ENCODE peak calls at places on chromosomes 16 and 17, in ten cellular contexts. J is sciatic nerve; A is stimulated activated effector memory CD8-positive, alpha-beta T cell treated with anti-CD3 and anti-CD28 coated beads, Interleukin-12 subunit alpha, Interleukin-12 subunit beta, amount 100 ng/mL, for 72 hours; B is stimulated activated CD4-positive, alpha-beta T cell treated with anti-CD3 and anti-CD28 coated beads, Interleukin-1b, Interleukin-23, amount 100 ng/mL, for 24 hours; O is esophagus muscularis mucosa; F is SW480; Z is anterior cingulate cortex; L is skeletal muscle cell; I is T-helper 9 cell; Y is fibroblast of mammary gland. H is an unnamed sample.
A peak's percentile ranks its signal among the peaks of the same experiment; 100 is the strongest.

GRCh38 chr16:53515259-53515658 is 12.2 kb upstream of the AKTIP start:
- DNase-seq in L (no peak), A (no peak), Z (no peak), F (no peak), Y (peak; percentile 62), I (no peak), O (no peak), B (no peak), J (no peak), H (no peak)

GRCh38 chr16:31269541-31269940 is 9.8 kb downstream of the ITGAM start:
- DNase-seq in A (no peak), F (no peak), O (no peak), Z (no peak), I (no peak), Y (no peak), J (no peak), B (no peak), L (no peak), H (no peak)

GRCh38 chr17:80430446-80431245 is 15.7 kb downstream of the ENDOV start:
- DNase-seq in J (no peak), A (no peak), Z (no peak), O (no peak), I (no peak), F (no peak), B (no peak), L (no peak), Y (no peak), H (no peak)

GRCh38 chr17:18966831-18967624 is 15.1 kb downstream of the SLC5A10 start:
- DNase-seq in F (no peak), A (no peak), Y (peak; percentile 19), B (no peak), J (no peak), I (no peak), O (no peak), Z (no peak), L (no peak), H (no peak)

GRCh38 chr16:82043680-82044584 is 8.9 kb downstream of the HSD17B2 start:
- DNase-seq in L (no peak), J (no peak), I (no peak), F (no peak), B (no peak), Y (peak; percentile 52), A (no peak), O (no peak), Z (no peak), H (no peak)

GRCh38 chr17:81929253-81930141 is 2.0 kb upstream of the MAFG start:
- DNase-seq in J (no peak), I (no peak), Z (no peak), F (no peak), A (no peak), L (no peak), B (no peak), Y (no peak), O (no peak), H (no peak)

GRCh38 chr16:88519240-88519639 is 51.0 kb upstream of the ZC3H18 start:
- DNase-seq in I (no peak), Y (no peak), Z (no peak), B (no peak), O (no peak), J (no peak), L (no peak), F (no peak), A (no peak), H (no peak)

GRCh38 chr17:18954321-18954720 is 2.4 kb downstream of the SLC5A10 start:
- DNase-seq in A (no peak), I (no peak), B (no peak), Z (no peak), O (no peak), F (no peak), Y (no peak), J (no peak), L (no peak), H (no peak)

GRCh38 chr16:67977469-67978227 is 2.7 kb downstream of the DPEP3 start:
- DNase-seq in L (no peak), O (no peak), A (no peak), J (no peak), B (no peak), F (no peak), Y (no peak), I (no peak), Z (no peak), H (no peak)

GRCh38 chr16:3706253-3707145 is 10.8 kb downstream of the TRAP1 start:
- DNase-seq in A (no peak), L (no peak), F (no peak), Z (no peak), J (no peak), I (no peak), B (no peak), Y (no peak), O (no peak), H (no peak)

GRCh38 chr16:70800306-70800705 is 652 bp downstream of the VAC14 start:
- DNase-seq in L (no peak), Y (no peak), O (no peak), A (no peak), F (no peak), B (no peak), J (no peak), Z (no peak), I (no peak), H (no peak)

GRCh38 chr17:14805348-14805747 is 459.8 kb downstream of the PMP22 start:
- DNase-seq in J (no peak), A (no peak), F (no peak), Z (no peak), O (no peak), Y (peak; percentile 29), I (no peak), B (no peak), L (no peak), H (no peak)

GRCh38 chr16:4123617-4124300 is 7.5 kb upstream of the ADCY9 start:
- DNase-seq in J (no peak), I (no peak), Z (no peak), Y (peak; percentile 57), F (no peak), B (no peak), A (no peak), L (no peak), O (no peak), H (no peak)

GRCh38 chr17:72158895-72159885 is 38.4 kb downstream of the SOX9 start:
- DNase-seq in Y (no peak), A (no peak), Z (no peak), O (no peak), F (peak; percentile 62), B (no peak), L (no peak), J (no peak), I (no peak), H (no peak)

GRCh38 chr17:75927286-75927922 is 13.4 kb downstream of the FBF1 start:
- DNase-seq in J (no peak), B (no peak), Z (no peak), A (no peak), L (no peak), Y (peak; percentile 23), O (no peak), F (peak; percentile 32), I (no peak), H (no peak)

GRCh38 chr17:22507823-22508222 is 815.5 kb downstream of the KCNJ18 start:
- DNase-seq in Z (no peak), L (no peak), A (no peak), F (peak; percentile 47), J (no peak), I (no peak), O (no peak), B (no peak), Y (no peak), H (peak; percentile 76)

GRCh38 chr17:14712471-14713075 is 411.7 kb downstream of the HS3ST3B1 start:
- DNase-seq in Z (no peak), O (no peak), B (no peak), I (no peak), F (no peak), A (no peak), Y (peak; percentile 64), J (no peak), L (no peak), H (no peak)

GRCh38 chr17:31296156-31296555 is 883 bp downstream of the OMG start:
- DNase-seq in J (no peak), F (no peak), Z (no peak), I (no peak), B (no peak), L (no peak), O (no peak), A (no peak), Y (no peak), H (no peak)

GRCh38 chr17:68763551-68763950 is 162.4 kb upstream of the FAM20A start:
- DNase-seq in F (peak; percentile 7), J (no peak), L (no peak), A (no peak), O (no peak), I (no peak), Y (peak; percentile 73), B (no peak), Z (no peak), H (no peak)

GRCh38 chr16:66254751-66255150 is 111.7 kb upstream of the CDH5 start:
- DNase-seq in I (no peak), L (no peak), Y (peak; percentile 50), F (no peak), B (no peak), J (no peak), O (no peak), Z (no peak), A (no peak), H (no peak)

GRCh38 chr17:50346313-50347086 is 574 bp downstream of the XYLT2 start:
- DNase-seq in B (no peak), O (no peak), F (no peak), Z (no peak), I (peak; percentile 25), L (no peak), A (peak; percentile 32), Y (no peak), J (peak; percentile 74), H (no peak)

GRCh38 chr17:73231363-73231762 is 30.3 kb downstream of the CPSF4L start:
- DNase-seq in L (no peak), F (peak; percentile 12), I (no peak), Y (no peak), Z (no peak), O (no peak), J (no peak), A (no peak), B (no peak), H (no peak)

GRCh38 chr16:11076259-11077018 is 132.1 kb downstream of the CLEC16A start:
- DNase-seq in Z (no peak), B (no peak), J (no peak), L (no peak), F (no peak), Y (no peak), A (peak; percentile 42), I (no peak), O (no peak), H (no peak)

GRCh38 chr16:90077757-90078593 is 844 bp upstream of the PRDM7 start:
- DNase-seq in Y (peak; percentile 39), Z (peak; percentile 59), L (no peak), B (no peak), I (peak; percentile 8), F (peak; percentile 50), O (no peak), A (peak; percentile 14), J (no peak), H (peak; percentile 66)

GRCh38 chr16:2458887-2459646 is 842 bp upstream of the TEDC2 start:
- DNase-seq in I (no peak), B (no peak), F (no peak), L (no peak), O (no peak), J (no peak), A (no peak), Z (no peak), Y (no peak), H (no peak)

GRCh38 chr17:61408151-61409041 is 8.8 kb downstream of the TBX2 start:
- DNase-seq in I (no peak), J (peak; percentile 63), A (no peak), O (no peak), L (no peak), B (no peak), Z (no peak), F (no peak), Y (no peak), H (no peak)

GRCh38 chr17:36498155-36498554 is 11.7 kb downstream of the ZNHIT3 start:
- DNase-seq in L (no peak), J (no peak), O (no peak), I (no peak), Z (no peak), F (no peak), A (no peak), Y (peak; percentile 12), B (no peak), H (no peak)

GRCh38 chr17:56629450-56630187 is 36.1 kb downstream of the NOG start:
- DNase-seq in O (no peak), I (no peak), A (no peak), L (no peak), B (no peak), Y (peak; percentile 18), Z (no peak), J (no peak), F (peak; percentile 32), H (peak; percentile 12)